ENCODE peak calls at places on chromosomes 6 and 20, in seven cellular contexts. One of them, this sample, is unnamed. For H3K4me1, the result is how much of the 10 kb centered on the place peaks cover.

GRCh38 chr6:157484181-157484580 is 103.2 kb downstream of the ZDHHC14 start:
- DNase-seq in A549: no peak
- DNase-seq in IMR-90: no peak
- DNase-seq in heart left ventricle: no peak
- DNase-seq in SK-N-SH: no peak
- DNase-seq in cardiac muscle cell: no peak
- DNase-seq in ovary: no peak
- DNase-seq in this sample: no peak

GRCh38 chr20:58109126-58109880 is 119.2 kb downstream of the ANKRD60 start:
- DNase-seq in cardiac muscle cell: no peak
- DNase-seq in heart left ventricle: no peak
- DNase-seq in IMR-90: peak
- DNase-seq in ovary: no peak
- DNase-seq in SK-N-SH: no peak
- DNase-seq in A549: peak
- DNase-seq in this sample: no peak

GRCh38 chr6:73523434-73524123 is 2.7 kb upstream of the EEF1A1 start:
- DNase-seq in ovary: peak
- DNase-seq in cardiac muscle cell: no peak
- DNase-seq in heart left ventricle: peak
- DNase-seq in SK-N-SH: no peak
- DNase-seq in A549: peak
- DNase-seq in IMR-90: peak
- DNase-seq in this sample: no peak

GRCh38 chr20:4869290-4870193 is 131.8 kb downstream of the SLC23A2 start:
- DNase-seq in IMR-90: peak
- DNase-seq in heart left ventricle: no peak
- DNase-seq in cardiac muscle cell: no peak
- DNase-seq in A549: peak
- DNase-seq in ovary: no peak
- DNase-seq in SK-N-SH: no peak
- DNase-seq in this sample: no peak

GRCh38 chr20:50341880-50342637 is 151.4 kb downstream of the CEBPB start:
- DNase-seq in IMR-90: no peak
- DNase-seq in cardiac muscle cell: no peak
- DNase-seq in heart left ventricle: no peak
- DNase-seq in A549: no peak
- DNase-seq in SK-N-SH: no peak
- DNase-seq in ovary: no peak
- DNase-seq in this sample: no peak

GRCh38 chr20:45038747-45039469 is 62.0 kb downstream of the KCNS1 start:
- DNase-seq in heart left ventricle: no peak
- DNase-seq in IMR-90: no peak
- DNase-seq in SK-N-SH: no peak
- DNase-seq in cardiac muscle cell: no peak
- DNase-seq in A549: no peak
- DNase-seq in ovary: no peak
- DNase-seq in this sample: no peak

GRCh38 chr6:149015877-149016525 is 269.2 kb downstream of the UST start:
- DNase-seq in cardiac muscle cell: no peak
- DNase-seq in ovary: no peak
- DNase-seq in SK-N-SH: no peak
- DNase-seq in A549: no peak
- DNase-seq in IMR-90: no peak
- DNase-seq in heart left ventricle: no peak
- DNase-seq in this sample: no peak

GRCh38 chr20:50569864-50570836 is 60.0 kb downstream of the PTPN1 start:
- DNase-seq in SK-N-SH: no peak
- DNase-seq in ovary: no peak
- DNase-seq in heart left ventricle: no peak
- DNase-seq in IMR-90: peak
- DNase-seq in cardiac muscle cell: no peak
- DNase-seq in A549: peak
- DNase-seq in this sample: no peak

GRCh38 chr6:97305676-97306075 is 22.7 kb upstream of the MMS22L start:
- DNase-seq in IMR-90: no peak
- DNase-seq in heart left ventricle: no peak
- DNase-seq in ovary: no peak
- DNase-seq in A549: no peak
- DNase-seq in cardiac muscle cell: no peak
- DNase-seq in SK-N-SH: peak
- DNase-seq in this sample: no peak

GRCh38 chr6:167825059-167825758 is 1.5 kb upstream of the AFDN start:
- DNase-seq in ovary: no peak
- DNase-seq in cardiac muscle cell: no peak
- DNase-seq in A549: no peak
- DNase-seq in SK-N-SH: no peak
- DNase-seq in heart left ventricle: no peak
- DNase-seq in IMR-90: no peak
- DNase-seq in this sample: no peak

GRCh38 chr6:117200067-117200466 is 65.3 kb upstream of the VGLL2 start:
- DNase-seq in IMR-90: no peak
- DNase-seq in ovary: no peak
- DNase-seq in A549: no peak
- DNase-seq in SK-N-SH: no peak
- DNase-seq in heart left ventricle: peak
- DNase-seq in cardiac muscle cell: peak
- DNase-seq in this sample: no peak

GRCh38 chr6:112180095-112180820 is 74.1 kb downstream of the LAMA4 start:
- DNase-seq in heart left ventricle: peak
- DNase-seq in IMR-90: peak
- DNase-seq in ovary: peak
- DNase-seq in SK-N-SH: peak
- DNase-seq in A549: peak
- DNase-seq in cardiac muscle cell: peak
- DNase-seq in this sample: peak

GRCh38 chr6:87645080-87645479 is 55.1 kb downstream of the ORC3 start:
- DNase-seq in SK-N-SH: no peak
- DNase-seq in IMR-90: no peak
- DNase-seq in A549: no peak
- DNase-seq in cardiac muscle cell: no peak
- DNase-seq in ovary: no peak
- DNase-seq in heart left ventricle: no peak
- DNase-seq in this sample: no peak

GRCh38 chr6:11366183-11366933 is 133.9 kb upstream of the NEDD9 start:
- DNase-seq in cardiac muscle cell: no peak
- DNase-seq in ovary: no peak
- DNase-seq in IMR-90: no peak
- DNase-seq in A549: peak
- DNase-seq in SK-N-SH: no peak
- DNase-seq in heart left ventricle: no peak
- DNase-seq in this sample: no peak

GRCh38 chr20:50107796-50108331 is 5.1 kb downstream of the UBE2V1 start:
- DNase-seq in cardiac muscle cell: no peak
- DNase-seq in IMR-90: no peak
- DNase-seq in ovary: no peak
- DNase-seq in heart left ventricle: no peak
- DNase-seq in SK-N-SH: no peak
- DNase-seq in A549: no peak
- DNase-seq in this sample: no peak

GRCh38 chr6:150315626-150316025 is 53.2 kb upstream of the IYD start:
- DNase-seq in IMR-90: no peak
- DNase-seq in cardiac muscle cell: no peak
- DNase-seq in A549: no peak
- DNase-seq in ovary: no peak
- DNase-seq in SK-N-SH: no peak
- DNase-seq in heart left ventricle: no peak
- DNase-seq in this sample: no peak

GRCh38 chr20:23782366-23782983 is 31.7 kb upstream of the CST1 start:
- DNase-seq in IMR-90: peak
- DNase-seq in A549: peak
- DNase-seq in SK-N-SH: peak
- DNase-seq in cardiac muscle cell: peak
- DNase-seq in ovary: no peak
- DNase-seq in heart left ventricle: no peak
- DNase-seq in this sample: no peak

GRCh38 chr20:8749986-8750385 is 318.9 kb upstream of the PLCB4 start:
- DNase-seq in ovary: no peak
- DNase-seq in A549: no peak
- DNase-seq in IMR-90: peak
- DNase-seq in SK-N-SH: no peak
- DNase-seq in heart left ventricle: no peak
- DNase-seq in cardiac muscle cell: no peak
- DNase-seq in this sample: no peak

GRCh38 chr6:119361209-119361608 is 11.6 kb upstream of the MAN1A1 start:
- DNase-seq in heart left ventricle: no peak
- DNase-seq in A549: no peak
- DNase-seq in IMR-90: no peak
- DNase-seq in SK-N-SH: no peak
- DNase-seq in cardiac muscle cell: peak
- DNase-seq in ovary: no peak
- DNase-seq in this sample: no peak

GRCh38 chr6:120735641-120736040 is 598.6 kb downstream of the TBC1D32 start:
- DNase-seq in cardiac muscle cell: no peak
- DNase-seq in ovary: no peak
- DNase-seq in IMR-90: no peak
- DNase-seq in A549: no peak
- DNase-seq in SK-N-SH: no peak
- DNase-seq in heart left ventricle: no peak
- DNase-seq in this sample: no peak

GRCh38 chr6:39553811-39554802 is 171.1 kb downstream of the KIF6 start:
- DNase-seq in heart left ventricle: peak
- DNase-seq in A549: no peak
- DNase-seq in ovary: no peak
- DNase-seq in cardiac muscle cell: peak
- DNase-seq in IMR-90: no peak
- DNase-seq in SK-N-SH: no peak
- DNase-seq in this sample: no peak

GRCh38 chr6:9360881-9361280 is 925.5 kb upstream of the SLC35B3 start:
- DNase-seq in ovary: no peak
- DNase-seq in heart left ventricle: no peak
- DNase-seq in cardiac muscle cell: no peak
- DNase-seq in A549: no peak
- DNase-seq in IMR-90: peak
- DNase-seq in SK-N-SH: no peak
- DNase-seq in this sample: no peak

GRCh38 chr6:127554435-127555006 is 22.5 kb upstream of the C6orf58 start:
- DNase-seq in IMR-90: peak
- DNase-seq in heart left ventricle: no peak
- DNase-seq in cardiac muscle cell: peak
- DNase-seq in A549: peak
- DNase-seq in SK-N-SH: peak
- DNase-seq in ovary: no peak
- DNase-seq in this sample: peak

GRCh38 chr6:50047026-50047425 is 2.7 kb downstream of the DEFB112 start:
- DNase-seq in A549: no peak
- DNase-seq in ovary: no peak
- DNase-seq in cardiac muscle cell: no peak
- DNase-seq in IMR-90: no peak
- DNase-seq in SK-N-SH: no peak
- DNase-seq in heart left ventricle: no peak
- DNase-seq in this sample: no peak

GRCh38 chr6:131687022-131687421 is 14.2 kb downstream of the OR2A4 start:
- DNase-seq in cardiac muscle cell: no peak
- DNase-seq in heart left ventricle: no peak
- DNase-seq in A549: no peak
- DNase-seq in IMR-90: peak
- DNase-seq in SK-N-SH: no peak
- DNase-seq in ovary: no peak
- DNase-seq in this sample: no peak
- H3K4me1 ChIP-seq in cardiac muscle cell: under half
- H3K4me1 ChIP-seq in heart left ventricle: under half
- H3K4me1 ChIP-seq in A549: under half
- H3K4me1 ChIP-seq in IMR-90: under half
- H3K4me1 ChIP-seq in SK-N-SH: under half
- H3K4me1 ChIP-seq in ovary: under half
- H3K4me1 ChIP-seq in this sample: under half

DNA sequence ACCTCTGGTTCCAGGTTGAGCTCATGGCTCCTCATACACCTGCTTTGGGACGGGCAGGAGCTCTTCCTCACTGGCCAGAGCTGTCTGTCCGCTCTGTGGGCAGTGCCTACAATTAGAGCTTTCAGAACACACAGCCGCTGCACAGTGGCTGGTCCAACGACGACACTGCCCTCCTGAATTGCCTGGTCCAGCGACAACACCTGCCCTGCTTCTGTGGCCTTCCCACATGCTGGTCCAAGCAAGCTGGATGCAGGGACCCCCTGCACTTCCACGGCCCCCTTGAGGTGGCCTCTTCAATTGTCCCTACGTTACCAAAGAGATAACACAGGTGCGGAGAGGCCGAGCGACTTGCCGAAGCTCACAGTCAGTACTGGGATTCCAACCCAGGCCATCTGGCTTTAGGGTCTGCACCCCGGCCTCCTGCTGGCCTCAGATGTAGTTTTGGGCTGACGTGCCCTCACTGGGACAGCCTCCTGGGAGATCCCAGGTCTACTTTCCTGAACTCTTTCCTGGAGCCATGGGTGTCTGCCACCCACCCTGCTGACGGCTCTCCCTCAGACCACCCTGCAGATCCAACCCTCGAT is 1.4 kb upstream of the CHRNA4 start:
- DNase-seq in cardiac muscle cell: no peak
- DNase-seq in IMR-90: no peak
- DNase-seq in A549: no peak
- DNase-seq in SK-N-SH: no peak
- DNase-seq in ovary: no peak
- DNase-seq in heart left ventricle: no peak
- DNase-seq in this sample: no peak
- H3K27ac ChIP-seq in cardiac muscle cell: no peak
- H3K27ac ChIP-seq in IMR-90: no peak
- H3K27ac ChIP-seq in A549: no peak
- H3K27ac ChIP-seq in SK-N-SH: no peak
- H3K27ac ChIP-seq in ovary: no peak
- H3K27ac ChIP-seq in heart left ventricle: no peak
- H3K27ac ChIP-seq in this sample: no peak

GRCh38 chr20:37697314-37697713 is 3.5 kb downstream of the CTNNBL1 start:
- DNase-seq in heart left ventricle: no peak
- DNase-seq in A549: no peak
- DNase-seq in IMR-90: no peak
- DNase-seq in ovary: no peak
- DNase-seq in SK-N-SH: no peak
- DNase-seq in cardiac muscle cell: no peak
- DNase-seq in this sample: no peak
- H3K4me1 ChIP-seq in heart left ventricle: under half
- H3K4me1 ChIP-seq in A549: under half
- H3K4me1 ChIP-seq in IMR-90: under half
- H3K4me1 ChIP-seq in ovary: under half
- H3K4me1 ChIP-seq in SK-N-SH: under half
- H3K4me1 ChIP-seq in cardiac muscle cell: under half
- H3K4me1 ChIP-seq in this sample: under half

DNA sequence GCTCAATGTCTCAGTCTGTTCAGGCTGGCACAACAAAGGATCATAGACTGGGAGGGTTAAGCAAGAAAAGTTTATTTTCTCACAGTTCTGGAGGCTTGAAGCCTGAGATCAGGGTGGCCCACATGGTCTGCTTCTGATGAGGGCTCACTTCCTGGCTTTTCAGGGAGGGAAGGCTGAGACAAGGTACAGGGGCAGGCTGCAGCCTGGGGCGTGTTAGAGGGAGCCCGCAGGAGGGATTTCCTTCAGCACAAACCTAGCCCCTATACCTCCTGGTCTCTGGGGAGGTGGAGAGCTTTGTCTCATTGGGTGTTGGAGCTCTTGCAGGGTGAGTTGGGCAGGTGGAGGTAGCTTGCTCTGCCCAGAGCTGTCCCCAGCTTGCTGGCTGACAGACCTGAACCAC is 81.1 kb upstream of the GPR6 start:
- DNase-seq in heart left ventricle: no peak
- DNase-seq in ovary: no peak
- DNase-seq in IMR-90: no peak
- DNase-seq in cardiac muscle cell: no peak
- DNase-seq in SK-N-SH: no peak
- DNase-seq in A549: no peak
- DNase-seq in this sample: no peak
- H3K27ac ChIP-seq in heart left ventricle: no peak
- H3K27ac ChIP-seq in ovary: no peak
- H3K27ac ChIP-seq in IMR-90: no peak
- H3K27ac ChIP-seq in cardiac muscle cell: no peak
- H3K27ac ChIP-seq in SK-N-SH: no peak
- H3K27ac ChIP-seq in A549: no peak
- H3K27ac ChIP-seq in this sample: no peak

This sample was measured in iPS DF 6.9.